ENCODE peak calls at places on chromosomes 6 and 20, in nine cellular contexts. G is IMR-90, T is A673, P is progenitor cell of endocrine pancreas, E is heart left ventricle, U is AG09309, K is HFFc6, N is pancreas, W is dorsolateral prefrontal cortex. H is an unnamed sample.

GRCh38 chr20:44110816-44111568 is 76.0 kb downstream of the JPH2 start:
- DNase-seq in G (no peak), T (no peak), P (no peak), E (no peak), U (no peak), K (no peak), N (no peak), W (no peak), H (no peak)

GRCh38 chr6:111715321-111715720 is 109.6 kb upstream of the TRAF3IP2 start:
- DNase-seq in G (no peak), T (peak; percentile 4), P (no peak), E (no peak), U (no peak), K (no peak), N (no peak), W (no peak), H (no peak)

GRCh38 chr6:134446228-134446848 is 128.4 kb upstream of the SGK1 start:
- DNase-seq in G (peak; percentile 78), T (peak; percentile 26), P (no peak), E (no peak), U (no peak), K (peak; percentile 45), N (no peak), W (no peak), H (no peak)

GRCh38 chr20:2692886-2693285 is 306 bp downstream of the EBF4 start:
- DNase-seq in G (no peak), T (no peak), P (no peak), E (no peak), U (no peak), K (no peak), N (no peak), W (no peak), H (no peak)

GRCh38 chr6:159483259-159483658 is 209.8 kb downstream of the SOD2 start:
- DNase-seq in G (no peak), T (no peak), P (no peak), E (no peak), U (no peak), K (no peak), N (no peak), W (no peak), H (no peak)

GRCh38 chr6:136066005-136066404 is 184.1 kb downstream of the MTFR2 start:
- DNase-seq in G (peak; percentile 43), T (no peak), P (no peak), E (no peak), U (no peak), K (no peak), N (no peak), W (no peak), H (peak; percentile 48)

GRCh38 chr20:34983995-34984735 is 28.5 kb downstream of the MYH7B start:
- DNase-seq in G (no peak), T (no peak), P (no peak), E (peak; percentile 28), U (no peak), K (no peak), N (no peak), W (no peak), H (no peak)

GRCh38 chr20:8940311-8940710 is 128.6 kb upstream of the PLCB4 start:
- DNase-seq in G (no peak), T (no peak), P (no peak), E (no peak), U (no peak), K (no peak), N (no peak), W (no peak), H (no peak)

GRCh38 chr6:26025894-26026832 is 61.1 kb upstream of the HFE start:
- DNase-seq in G (peak; percentile 99), T (peak; percentile 97), P (peak; percentile 86), E (peak; percentile 93), U (peak; percentile 83), K (peak; percentile 93), N (peak; percentile 97), W (peak; percentile 95), H (peak; percentile 93)

GRCh38 chr6:45253457-45253856 is 74.7 kb upstream of the RUNX2 start:
- DNase-seq in G (no peak), T (no peak), P (no peak), E (no peak), U (no peak), K (no peak), N (no peak), W (no peak), H (no peak)

GRCh38 chr6:158798311-158798710 is 20.9 kb downstream of the EZR start:
- DNase-seq in G (no peak), T (no peak), P (no peak), E (no peak), U (no peak), K (no peak), N (no peak), W (no peak), H (no peak)

GRCh38 chr6:147040041-147040440 is 164.2 kb upstream of the STXBP5 start:
- DNase-seq in G (peak; percentile 55), T (no peak), P (no peak), E (no peak), U (peak; percentile 70), K (no peak), N (no peak), W (no peak), H (no peak)

GRCh38 chr6:109769213-109769612 is 78.1 kb downstream of the FIG4 start:
- DNase-seq in G (no peak), T (no peak), P (no peak), E (no peak), U (no peak), K (no peak), N (no peak), W (no peak), H (no peak)

GRCh38 chr6:8627085-8627861 is 191.9 kb upstream of the SLC35B3 start:
- DNase-seq in G (no peak), T (peak; percentile 9), P (no peak), E (no peak), U (no peak), K (no peak), N (no peak), W (no peak), H (peak; percentile 38)

GRCh38 chr6:41546475-41546865 is 289 bp downstream of the FOXP4 start:
- DNase-seq in G (no peak), T (peak; percentile 61), P (no peak), E (no peak), U (no peak), K (no peak), N (no peak), W (no peak), H (no peak)

GRCh38 chr6:52261229-52261628 is 16.9 kb upstream of the IL17F start:
- DNase-seq in G (peak; percentile 87), T (no peak), P (no peak), E (no peak), U (peak; percentile 67), K (peak; percentile 53), N (no peak), W (no peak), H (no peak)

GRCh38 chr6:53546256-53546655 is 1.4 kb upstream of the GCLC start:
- DNase-seq in G (peak; percentile 84), T (no peak), P (no peak), E (no peak), U (no peak), K (peak; percentile 77), N (no peak), W (no peak), H (no peak)

GRCh38 chr20:47754301-47754700 is 31.0 kb downstream of the SULF2 start:
- DNase-seq in G (no peak), T (no peak), P (no peak), E (no peak), U (no peak), K (no peak), N (no peak), W (no peak), H (no peak)

GRCh38 chr6:100301731-100302130 is 163.0 kb downstream of the SIM1 start:
- DNase-seq in G (no peak), T (no peak), P (no peak), E (no peak), U (no peak), K (no peak), N (no peak), W (no peak), H (no peak)

GRCh38 chr6:34791164-34791841 is 580 bp upstream of the BLTP3A start:
- DNase-seq in G (peak; percentile 17), T (no peak), P (peak; percentile 34), E (peak; percentile 81), U (no peak), K (no peak), N (peak; percentile 60), W (peak; percentile 82), H (no peak)
- TF ChIP-seq CTCF in G (no peak), T (peak; percentile 41), P (peak; percentile 34), E (no peak), U (peak; percentile 21), K (peak; percentile 52), N (no peak), W (peak; percentile 39), H (peak; percentile 36)

DNA sequence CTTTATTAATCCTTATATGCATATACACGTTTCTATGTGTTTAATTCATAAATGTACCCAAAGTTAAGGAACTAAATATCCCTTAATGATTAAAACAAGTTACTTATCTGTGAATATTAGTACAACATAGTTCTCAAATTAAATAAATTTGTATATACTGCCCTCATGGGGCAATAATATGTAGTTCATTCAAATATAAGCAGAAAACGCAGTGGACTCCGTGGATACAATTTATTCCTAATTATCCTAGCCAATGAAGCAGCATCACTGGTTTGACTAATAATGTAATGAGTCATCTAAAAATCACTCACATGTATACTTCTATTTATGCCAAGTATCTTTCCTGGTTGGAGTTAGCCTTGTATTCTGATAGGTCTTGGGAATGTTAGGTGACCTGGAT is 111.6 kb downstream of the TBC1D32 start:
- DNase-seq in G (peak; percentile 79), T (peak; percentile 36), P (no peak), E (no peak), U (peak; percentile 29), K (peak; percentile 74), N (no peak), W (no peak), H (no peak)
- TF ChIP-seq CTCF in G (peak; percentile 50), T (peak; percentile 40), P (peak; percentile 40), E (no peak), U (no peak), K (peak; percentile 72), N (no peak), W (peak; percentile 74), H (no peak)

GRCh38 chr6:66307490-66307889 is 600.5 kb upstream of the EYS start:
- DNase-seq in G (no peak), T (no peak), P (no peak), E (no peak), U (no peak), K (no peak), N (no peak), W (no peak), H (no peak)
- TF ChIP-seq CTCF in G (no peak), T (no peak), P (no peak), E (no peak), U (no peak), K (no peak), N (no peak), W (no peak), H (no peak)

DNA sequence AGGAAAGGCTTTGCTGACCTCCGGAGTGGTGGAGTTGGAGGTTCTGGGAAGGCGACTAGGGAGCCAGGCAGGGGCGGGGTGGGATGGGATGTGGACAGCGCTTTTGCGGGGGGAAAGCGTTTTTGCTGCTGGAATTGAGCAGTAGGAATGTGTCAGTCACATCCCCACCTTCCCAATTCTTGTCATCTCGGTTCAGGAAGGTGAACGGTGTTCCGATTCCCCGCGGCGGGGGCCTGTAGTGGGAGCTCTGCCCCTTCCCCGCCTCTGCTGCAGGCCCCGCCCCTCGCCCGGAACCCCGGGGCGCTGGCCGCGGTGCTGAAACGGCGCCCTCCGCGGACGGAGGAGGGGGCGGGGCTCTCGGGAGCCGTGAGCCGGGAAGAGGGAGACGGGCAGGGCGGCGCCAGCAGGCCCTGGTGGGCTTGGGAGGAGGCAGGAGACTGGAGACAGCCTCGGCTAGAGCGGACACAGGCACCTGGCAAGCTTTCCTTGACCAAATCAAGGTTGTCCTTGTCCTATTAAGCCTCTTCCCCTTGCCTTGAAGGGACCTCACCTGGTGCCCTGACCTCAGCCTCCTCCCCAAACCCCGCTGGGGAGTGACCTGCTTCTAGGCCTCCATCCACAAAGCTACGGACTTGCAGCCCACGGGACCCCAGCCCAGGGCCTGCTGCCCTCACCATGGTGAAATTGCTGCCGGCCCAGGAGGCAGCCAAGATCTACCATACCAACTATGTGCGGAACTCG is at the start of gene LHFPL5:
- DNase-seq in G (no peak), T (peak; percentile 71), P (peak; percentile 78), E (peak; percentile 72), U (no peak), K (no peak), N (peak; percentile 53), W (peak; percentile 63), H (no peak)
- TF ChIP-seq CTCF in G (no peak), T (no peak), P (no peak), E (no peak), U (no peak), K (no peak), N (no peak), W (no peak), H (no peak)